ENCODE peak calls at places on chromosomes 2 and 18, in five cellular contexts. C is stimulated activated CD8-positive, alpha-beta memory T cell treated with anti-CD3 and anti-CD28 coated beads, Interleukin-15, amount 100 ng/mL, for 24 hours; T is iris pigment epithelial cell; K is activated gamma-delta T cell treated with Interleukin-2 at 50 U/mL for 16 hours; Z is GM12892. L is an unnamed sample.
A peak's percentile ranks its signal among the peaks of the same experiment; 100 is the strongest.

GRCh38 chr2:63500398-63500797 is 87.9 kb downstream of the WDPCP start:
- DNase-seq in C (no peak), T (no peak), K (no peak), Z (no peak), L (no peak)

GRCh38 chr2:38797276-38797675 is 19.3 kb downstream of the GEMIN6 start:
- DNase-seq in C (no peak), T (peak; percentile 25), K (no peak), Z (no peak), L (no peak)

GRCh38 chr2:113157897-113158753 is 15.6 kb upstream of the PSD4 start:
- DNase-seq in C (no peak), T (peak; percentile 84), K (no peak), Z (no peak), L (no peak)

GRCh38 chr2:237235383-237236095 is 149.8 kb downstream of the COPS8 start:
- DNase-seq in C (no peak), T (peak; percentile 89), K (no peak), Z (no peak), L (no peak)

GRCh38 chr2:56474412-56475158 is 290.8 kb downstream of the CCDC85A start:
- DNase-seq in C (no peak), T (peak; percentile 83), K (no peak), Z (no peak), L (no peak)

GRCh38 chr2:170271340-170271739 is 93.4 kb downstream of the MYO3B start:
- DNase-seq in C (no peak), T (no peak), K (no peak), Z (no peak), L (no peak)

GRCh38 chr2:24111407-24111861 is 11.7 kb downstream of the PFN4 start:
- DNase-seq in C (no peak), T (peak; percentile 57), K (no peak), Z (no peak), L (no peak)

GRCh38 chr18:48855422-48856377 is 95.1 kb downstream of the SMAD7 start:
- DNase-seq in C (no peak), T (no peak), K (no peak), Z (no peak), L (no peak)

GRCh38 chr18:79422022-79422782 is 26.5 kb downstream of the NFATC1 start:
- DNase-seq in C (no peak), T (peak; percentile 87), K (no peak), Z (no peak), L (no peak)

GRCh38 chr2:240626531-240627300 is 1.4 kb downstream of the GPR35 start:
- DNase-seq in C (no peak), T (no peak), K (peak; percentile 3), Z (no peak), L (peak; percentile 36)

GRCh38 chr2:28681216-28681981 is 70.2 kb upstream of the PPP1CB start:
- DNase-seq in C (peak; percentile 15), T (peak; percentile 82), K (peak; percentile 43), Z (peak; percentile 65), L (peak; percentile 24)

GRCh38 chr2:108853421-108853820 is 66.8 kb downstream of the CCDC138 start:
- DNase-seq in C (no peak), T (peak; percentile 85), K (no peak), Z (no peak), L (no peak)

GRCh38 chr2:85794491-85795121 is 40.8 kb downstream of the ATOH8 start:
- DNase-seq in C (no peak), T (no peak), K (no peak), Z (no peak), L (no peak)

GRCh38 chr2:45974056-45974455 is 322.6 kb downstream of the PRKCE start:
- DNase-seq in C (no peak), T (no peak), K (no peak), Z (no peak), L (no peak)

GRCh38 chr2:239498981-239499633 is 98.3 kb upstream of the HDAC4 start:
- DNase-seq in C (no peak), T (no peak), K (no peak), Z (no peak), L (no peak)

GRCh38 chr18:71665131-71665530 is 879.0 kb downstream of the CBLN2 start:
- DNase-seq in C (no peak), T (peak; percentile 39), K (no peak), Z (no peak), L (no peak)

GRCh38 chr2:150286730-150287362 is 200.6 kb downstream of the RND3 start:
- DNase-seq in C (no peak), T (no peak), K (no peak), Z (no peak), L (no peak)

GRCh38 chr18:61400714-61401113 is 67.5 kb downstream of the CDH20 start:
- DNase-seq in C (no peak), T (peak; percentile 88), K (no peak), Z (no peak), L (no peak)

GRCh38 chr2:168780671-168781071 is 21.8 kb upstream of the NOSTRIN start:
- DNase-seq in C (no peak), T (peak; percentile 31), K (no peak), Z (no peak), L (no peak)

GRCh38 chr18:66707473-66707872 is 103.6 kb upstream of the CDH19 start:
- DNase-seq in C (no peak), T (no peak), K (no peak), Z (no peak), L (no peak)

GRCh38 chr2:200177971-200178911 is 128.3 kb upstream of the SPATS2L start:
- DNase-seq in C (no peak), T (peak; percentile 8), K (no peak), Z (no peak), L (no peak)

L was measured in naive thymus-derived CD4-positive, alpha-beta T cell.